ENCODE peak calls at places on chromosome 20, in four cellular contexts. D, A, J and L are unnamed samples.

GRCh38 chr20:57659789-57660509 is 39.7 kb upstream of the ZBP1 start:
- DNase-seq in D (no peak), A (no peak), J (no peak), L (no peak)

GRCh38 chr20:25039697-25040437 is 18.1 kb downstream of the ACSS1 start:
- DNase-seq in D (no peak), A (no peak), J (no peak), L (no peak)

GRCh38 chr20:36402708-36403107 is 96.6 kb downstream of the DLGAP4 start:
- DNase-seq in D (no peak), A (no peak), J (no peak), L (no peak)

GRCh38 chr20:32678948-32679347 is 5.2 kb upstream of the C20orf203 start:
- DNase-seq in D (no peak), A (no peak), J (no peak), L (no peak)

GRCh38 chr20:24917797-24918578 is 31.1 kb upstream of the CST7 start:
- DNase-seq in D (peak; percentile 67), A (peak; percentile 80), J (peak; percentile 32), L (peak; percentile 60)

GRCh38 chr20:57658447-57659130 is 38.4 kb upstream of the ZBP1 start:
- DNase-seq in D (no peak), A (no peak), J (no peak), L (no peak)

GRCh38 chr20:47475419-47476044 is 26.2 kb upstream of the NCOA3 start:
- DNase-seq in D (no peak), A (no peak), J (no peak), L (no peak)

GRCh38 chr20:43691928-43692524 is 25.1 kb downstream of the MYBL2 start:
- DNase-seq in D (peak; percentile 25), A (peak; percentile 26), J (peak; percentile 28), L (no peak)

GRCh38 chr20:11917663-11918062 is at the start of gene BTBD3:
- DNase-seq in D (no peak), A (no peak), J (peak; percentile 4), L (no peak)

GRCh38 chr20:3812975-3813599 is 7.3 kb upstream of the AP5S1 start:
- DNase-seq in D (no peak), A (no peak), J (no peak), L (no peak)

GRCh38 chr20:3815703-3816315 is 4.5 kb upstream of the AP5S1 start:
- DNase-seq in D (no peak), A (no peak), J (peak; percentile 37), L (no peak)

GRCh38 chr20:3813758-3814581 is 6.4 kb upstream of the AP5S1 start:
- DNase-seq in D (no peak), A (no peak), J (no peak), L (no peak)

GRCh38 chr20:3812259-3812681 is 8.1 kb upstream of the AP5S1 start:
- DNase-seq in D (no peak), A (no peak), J (no peak), L (no peak)

GRCh38 chr20:3814928-3815495 is 5.3 kb upstream of the AP5S1 start:
- DNase-seq in D (no peak), A (no peak), J (no peak), L (no peak)
- H3K4me1 ChIP-seq in D (no peaks in the 10 kb centered on the region), A (peaks cover 7% of the 10 kb centered on the region), J (peaks cover 78% of the 10 kb centered on the region), L (peaks cover 2% of the 10 kb centered on the region)

DNA sequence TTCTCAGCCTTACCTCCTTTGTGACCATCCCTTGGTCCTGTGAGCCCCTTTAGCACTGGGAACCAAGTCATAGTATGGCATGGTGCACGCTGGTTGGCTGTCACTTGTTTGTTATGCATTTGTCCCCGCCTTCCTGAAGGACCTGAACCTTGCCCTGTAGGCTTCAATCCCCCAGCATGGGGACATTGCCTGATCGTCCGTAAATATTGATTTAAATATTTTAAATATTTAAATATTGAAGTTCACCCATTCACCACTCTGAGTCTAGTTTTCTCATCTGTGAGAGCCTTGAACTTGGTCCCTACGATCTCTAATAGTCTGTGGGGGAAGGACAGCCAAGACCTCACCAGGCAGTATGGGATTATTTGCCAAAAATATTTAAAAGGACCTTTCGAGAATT is 23.8 kb upstream of the PREX1 start:
- DNase-seq in D (no peak), A (no peak), J (no peak), L (no peak)
- H3K4me3 ChIP-seq in D (no peak overlapping the region), A (no peak overlapping the region), J (no peak overlapping the region), L (no peak overlapping the region)

GRCh38 chr20:62918830-62919229 is 7.5 kb downstream of the DIDO1 start:
- DNase-seq in D (no peak), A (no peak), J (no peak), L (no peak)

GRCh38 chr20:62916703-62917476 is 9.4 kb downstream of the DIDO1 start:
- DNase-seq in D (no peak), A (no peak), J (no peak), L (no peak)

GRCh38 chr20:62920039-62920645 is 6.2 kb downstream of the DIDO1 start:
- DNase-seq in D (no peak), A (no peak), J (no peak), L (no peak)

GRCh38 chr20:62917720-62918119 is 8.6 kb downstream of the DIDO1 start:
- DNase-seq in D (no peak), A (no peak), J (no peak), L (no peak)

DNA sequence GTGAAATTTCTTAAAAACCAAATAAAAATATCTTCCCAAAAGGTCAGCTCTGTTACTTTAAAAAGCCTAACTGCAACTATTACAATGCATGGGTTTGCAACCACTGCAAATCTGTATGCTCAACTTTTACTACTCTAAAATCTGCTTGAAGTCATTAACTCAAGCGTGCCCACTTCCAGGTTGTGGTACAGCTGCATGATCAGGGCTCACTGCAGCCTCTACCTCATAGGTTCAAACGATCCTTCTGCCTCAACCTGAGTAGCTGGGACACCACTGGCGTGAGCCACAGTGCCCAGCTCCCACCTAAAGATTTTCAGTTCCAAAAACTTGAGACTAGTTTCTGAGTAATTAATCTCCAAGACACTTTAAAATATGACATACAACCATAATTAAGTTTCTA is 8.2 kb downstream of the DIDO1 start:
- DNase-seq in D (no peak), A (no peak), J (no peak), L (no peak)
- H3K4me1 ChIP-seq in D (peaks cover 35% of the 10 kb centered on the region), A (peaks cover 19% of the 10 kb centered on the region), J (peaks cover 81% of the 10 kb centered on the region), L (peaks cover 15% of the 10 kb centered on the region)

GRCh38 chr20:54028276-54029011 is 42.0 kb downstream of the BCAS1 start:
- DNase-seq in D (no peak), A (no peak), J (no peak), L (no peak)
- H3K4me3 ChIP-seq in D (no peak overlapping the region), A (peak overlapping the region; percentile 25), J (no peak overlapping the region), L (no peak overlapping the region)

DNA sequence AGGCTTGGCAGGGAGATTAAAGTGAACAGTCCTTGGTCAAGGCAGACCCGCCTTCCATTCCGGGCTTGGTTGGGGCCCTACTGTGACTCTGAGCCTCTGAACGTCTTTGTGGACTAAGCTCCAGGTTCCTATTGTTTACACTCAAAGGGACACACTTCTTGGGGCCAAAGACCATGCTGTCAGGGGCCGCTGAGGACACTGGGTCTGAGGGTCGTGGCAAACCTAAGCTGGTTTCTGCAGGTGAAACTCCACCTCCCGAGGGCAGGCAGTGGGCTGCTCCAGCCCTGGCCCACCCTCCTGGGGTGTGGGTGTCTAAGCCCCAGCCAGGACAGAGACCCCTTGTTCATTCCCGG is 43.1 kb downstream of the DSTN start:
- DNase-seq in D (no peak), A (no peak), J (no peak), L (no peak)
- H3K4me1 ChIP-seq in D (peaks cover 8% of the 10 kb centered on the region), A (peaks cover 3% of the 10 kb centered on the region), J (peaks cover 40% of the 10 kb centered on the region), L (peaks cover 4% of the 10 kb centered on the region)